ENCODE peak calls at places on chromosomes 12 and 14, in nine cellular contexts. One of them, this sample, is unnamed.
A peak's percentile ranks its signal among the peaks of the same experiment; 100 is the strongest.

GRCh38 chr14:92105845-92106094 is 612 bp downstream of the ATXN3 start:
- DNase-seq in iPS DF 6.9: no peak
- DNase-seq in tibial nerve: peak; percentile 35
- DNase-seq in OCI-LY7: peak; percentile 43
- DNase-seq in left ventricle myocardium inferior: peak; percentile 63
- DNase-seq in CD8-positive, alpha-beta T cell: no peak
- DNase-seq in left lung: no peak
- DNase-seq in ascending aorta: no peak
- DNase-seq in K562: peak; percentile 33
- DNase-seq in this sample: no peak

GRCh38 chr12:89935850-89936249 is 227.2 kb upstream of the ATP2B1 start:
- DNase-seq in iPS DF 6.9: no peak
- DNase-seq in tibial nerve: no peak
- DNase-seq in OCI-LY7: no peak
- DNase-seq in left ventricle myocardium inferior: no peak
- DNase-seq in CD8-positive, alpha-beta T cell: no peak
- DNase-seq in left lung: no peak
- DNase-seq in ascending aorta: no peak
- DNase-seq in K562: no peak
- DNase-seq in this sample: no peak

GRCh38 chr12:122125452-122126341 is 47.1 kb downstream of the MLXIP start:
- DNase-seq in iPS DF 6.9: no peak
- DNase-seq in tibial nerve: no peak
- DNase-seq in OCI-LY7: no peak
- DNase-seq in left ventricle myocardium inferior: no peak
- DNase-seq in CD8-positive, alpha-beta T cell: no peak
- DNase-seq in left lung: peak; percentile 58
- DNase-seq in ascending aorta: no peak
- DNase-seq in K562: no peak
- DNase-seq in this sample: no peak

GRCh38 chr12:83114042-83114441 is 427.3 kb downstream of the TMTC2 start:
- DNase-seq in iPS DF 6.9: no peak
- DNase-seq in tibial nerve: no peak
- DNase-seq in OCI-LY7: no peak
- DNase-seq in left ventricle myocardium inferior: no peak
- DNase-seq in CD8-positive, alpha-beta T cell: no peak
- DNase-seq in left lung: no peak
- DNase-seq in ascending aorta: no peak
- DNase-seq in K562: no peak
- DNase-seq in this sample: no peak

GRCh38 chr14:68702105-68702504 is 90.8 kb downstream of the ZFP36L1 start:
- DNase-seq in iPS DF 6.9: no peak
- DNase-seq in tibial nerve: no peak
- DNase-seq in OCI-LY7: no peak
- DNase-seq in left ventricle myocardium inferior: no peak
- DNase-seq in CD8-positive, alpha-beta T cell: no peak
- DNase-seq in left lung: no peak
- DNase-seq in ascending aorta: no peak
- DNase-seq in K562: no peak
- DNase-seq in this sample: no peak

GRCh38 chr12:116894913-116895312 is 13.7 kb upstream of the HRK start:
- DNase-seq in iPS DF 6.9: no peak
- DNase-seq in tibial nerve: no peak
- DNase-seq in OCI-LY7: no peak
- DNase-seq in left ventricle myocardium inferior: no peak
- DNase-seq in CD8-positive, alpha-beta T cell: no peak
- DNase-seq in left lung: no peak
- DNase-seq in ascending aorta: no peak
- DNase-seq in K562: no peak
- DNase-seq in this sample: no peak

GRCh38 chr14:35435177-35435576 is 30.6 kb upstream of the NFKBIA start:
- DNase-seq in iPS DF 6.9: no peak
- DNase-seq in tibial nerve: no peak
- DNase-seq in OCI-LY7: no peak
- DNase-seq in left ventricle myocardium inferior: no peak
- DNase-seq in CD8-positive, alpha-beta T cell: no peak
- DNase-seq in left lung: no peak
- DNase-seq in ascending aorta: no peak
- DNase-seq in K562: peak; percentile 33
- DNase-seq in this sample: no peak

GRCh38 chr12:37733856-37734255 is 582.7 kb upstream of the ALG10B start:
- DNase-seq in iPS DF 6.9: no peak
- DNase-seq in tibial nerve: no peak
- DNase-seq in OCI-LY7: no peak
- DNase-seq in left ventricle myocardium inferior: no peak
- DNase-seq in CD8-positive, alpha-beta T cell: no peak
- DNase-seq in left lung: no peak
- DNase-seq in ascending aorta: no peak
- DNase-seq in K562: no peak
- DNase-seq in this sample: no peak

GRCh38 chr12:53653595-53653994 is 22.3 kb downstream of the ATP5MC2 start:
- DNase-seq in iPS DF 6.9: no peak
- DNase-seq in tibial nerve: no peak
- DNase-seq in OCI-LY7: no peak
- DNase-seq in left ventricle myocardium inferior: no peak
- DNase-seq in CD8-positive, alpha-beta T cell: no peak
- DNase-seq in left lung: no peak
- DNase-seq in ascending aorta: no peak
- DNase-seq in K562: no peak
- DNase-seq in this sample: no peak

GRCh38 chr12:4271433-4272013 is 2.0 kb upstream of the CCND2 start:
- DNase-seq in iPS DF 6.9: no peak
- DNase-seq in tibial nerve: no peak
- DNase-seq in OCI-LY7: no peak
- DNase-seq in left ventricle myocardium inferior: no peak
- DNase-seq in CD8-positive, alpha-beta T cell: no peak
- DNase-seq in left lung: no peak
- DNase-seq in ascending aorta: no peak
- DNase-seq in K562: no peak
- DNase-seq in this sample: no peak

GRCh38 chr12:129310346-129310745 is 457.1 kb downstream of the GLT1D1 start:
- DNase-seq in iPS DF 6.9: no peak
- DNase-seq in tibial nerve: no peak
- DNase-seq in OCI-LY7: no peak
- DNase-seq in left ventricle myocardium inferior: no peak
- DNase-seq in CD8-positive, alpha-beta T cell: no peak
- DNase-seq in left lung: no peak
- DNase-seq in ascending aorta: no peak
- DNase-seq in K562: no peak
- DNase-seq in this sample: no peak

GRCh38 chr14:92173668-92174067 is 51.9 kb downstream of the CPSF2 start:
- DNase-seq in iPS DF 6.9: no peak
- DNase-seq in tibial nerve: no peak
- DNase-seq in OCI-LY7: no peak
- DNase-seq in left ventricle myocardium inferior: no peak
- DNase-seq in CD8-positive, alpha-beta T cell: no peak
- DNase-seq in left lung: no peak
- DNase-seq in ascending aorta: no peak
- DNase-seq in K562: no peak
- DNase-seq in this sample: no peak

GRCh38 chr14:64440494-64440893 is 24.8 kb upstream of the AKAP5 start:
- DNase-seq in iPS DF 6.9: no peak
- DNase-seq in tibial nerve: no peak
- DNase-seq in OCI-LY7: no peak
- DNase-seq in left ventricle myocardium inferior: no peak
- DNase-seq in CD8-positive, alpha-beta T cell: no peak
- DNase-seq in left lung: no peak
- DNase-seq in ascending aorta: no peak
- DNase-seq in K562: no peak
- DNase-seq in this sample: no peak

GRCh38 chr12:34394211-34395055 is 372.1 kb downstream of the ALG10 start:
- DNase-seq in iPS DF 6.9: no peak
- DNase-seq in tibial nerve: peak; percentile 10
- DNase-seq in OCI-LY7: no peak
- DNase-seq in left ventricle myocardium inferior: peak; percentile 6
- DNase-seq in CD8-positive, alpha-beta T cell: no peak
- DNase-seq in left lung: peak; percentile 69
- DNase-seq in ascending aorta: peak; percentile 5
- DNase-seq in K562: no peak
- DNase-seq in this sample: peak; percentile 38

GRCh38 chr14:100523536-100524025 is 63.6 kb downstream of the BEGAIN start:
- DNase-seq in iPS DF 6.9: no peak
- DNase-seq in tibial nerve: no peak
- DNase-seq in OCI-LY7: no peak
- DNase-seq in left ventricle myocardium inferior: peak; percentile 4
- DNase-seq in CD8-positive, alpha-beta T cell: no peak
- DNase-seq in left lung: peak; percentile 50
- DNase-seq in ascending aorta: no peak
- DNase-seq in K562: no peak
- DNase-seq in this sample: no peak

GRCh38 chr12:29439506-29439905 is 58.0 kb downstream of the OVCH1 start:
- DNase-seq in iPS DF 6.9: no peak
- DNase-seq in tibial nerve: no peak
- DNase-seq in OCI-LY7: no peak
- DNase-seq in left ventricle myocardium inferior: no peak
- DNase-seq in CD8-positive, alpha-beta T cell: no peak
- DNase-seq in left lung: no peak
- DNase-seq in ascending aorta: no peak
- DNase-seq in K562: no peak
- DNase-seq in this sample: no peak

GRCh38 chr14:106372870-106373657 is 846.7 kb downstream of the TMEM121 start:
- DNase-seq in iPS DF 6.9: no peak
- DNase-seq in tibial nerve: no peak
- DNase-seq in OCI-LY7: peak; percentile 86
- DNase-seq in left ventricle myocardium inferior: peak; percentile 21
- DNase-seq in CD8-positive, alpha-beta T cell: peak; percentile 63
- DNase-seq in left lung: peak; percentile 94
- DNase-seq in ascending aorta: no peak
- DNase-seq in K562: peak; percentile 75
- DNase-seq in this sample: peak; percentile 76
- H3K9me3 ChIP-seq in iPS DF 6.9: peaks cover 5% of the 10 kb centered on the region
- H3K9me3 ChIP-seq in tibial nerve: no peaks in the 10 kb centered on the region
- H3K9me3 ChIP-seq in OCI-LY7: no peaks in the 10 kb centered on the region
- H3K9me3 ChIP-seq in left ventricle myocardium inferior: no peaks in the 10 kb centered on the region
- H3K9me3 ChIP-seq in CD8-positive, alpha-beta T cell: no peaks in the 10 kb centered on the region
- H3K9me3 ChIP-seq in left lung: no peaks in the 10 kb centered on the region
- H3K9me3 ChIP-seq in ascending aorta: no peaks in the 10 kb centered on the region
- H3K9me3 ChIP-seq in K562: no peaks in the 10 kb centered on the region
- H3K9me3 ChIP-seq in this sample: no peaks in the 10 kb centered on the region

GRCh38 chr14:19917243-19917642 is 3.2 kb upstream of the OR4K5 start:
- DNase-seq in iPS DF 6.9: no peak
- DNase-seq in tibial nerve: no peak
- DNase-seq in OCI-LY7: no peak
- DNase-seq in left ventricle myocardium inferior: no peak
- DNase-seq in CD8-positive, alpha-beta T cell: no peak
- DNase-seq in left lung: no peak
- DNase-seq in ascending aorta: no peak
- DNase-seq in K562: no peak
- DNase-seq in this sample: no peak

GRCh38 chr14:19917955-19918518 is 2.4 kb upstream of the OR4K5 start:
- DNase-seq in iPS DF 6.9: no peak
- DNase-seq in tibial nerve: no peak
- DNase-seq in OCI-LY7: no peak
- DNase-seq in left ventricle myocardium inferior: no peak
- DNase-seq in CD8-positive, alpha-beta T cell: no peak
- DNase-seq in left lung: no peak
- DNase-seq in ascending aorta: no peak
- DNase-seq in K562: no peak
- DNase-seq in this sample: no peak

GRCh38 chr14:19920021-19920657 is at the start of gene OR4K5:
- DNase-seq in iPS DF 6.9: no peak
- DNase-seq in tibial nerve: no peak
- DNase-seq in OCI-LY7: no peak
- DNase-seq in left ventricle myocardium inferior: no peak
- DNase-seq in CD8-positive, alpha-beta T cell: no peak
- DNase-seq in left lung: no peak
- DNase-seq in ascending aorta: no peak
- DNase-seq in K562: peak; percentile 14
- DNase-seq in this sample: no peak

GRCh38 chr14:19918553-19919264 is 1.7 kb upstream of the OR4K5 start:
- DNase-seq in iPS DF 6.9: no peak
- DNase-seq in tibial nerve: no peak
- DNase-seq in OCI-LY7: no peak
- DNase-seq in left ventricle myocardium inferior: no peak
- DNase-seq in CD8-positive, alpha-beta T cell: no peak
- DNase-seq in left lung: no peak
- DNase-seq in ascending aorta: no peak
- DNase-seq in K562: no peak
- DNase-seq in this sample: no peak
- H3K9me3 ChIP-seq in iPS DF 6.9: peaks cover 26% of the 10 kb centered on the region
- H3K9me3 ChIP-seq in tibial nerve: no peaks in the 10 kb centered on the region
- H3K9me3 ChIP-seq in OCI-LY7: no peaks in the 10 kb centered on the region
- H3K9me3 ChIP-seq in left ventricle myocardium inferior: peaks cover 8% of the 10 kb centered on the region
- H3K9me3 ChIP-seq in CD8-positive, alpha-beta T cell: no peaks in the 10 kb centered on the region
- H3K9me3 ChIP-seq in left lung: no peaks in the 10 kb centered on the region
- H3K9me3 ChIP-seq in ascending aorta: no peaks in the 10 kb centered on the region
- H3K9me3 ChIP-seq in K562: no peaks in the 10 kb centered on the region
- H3K9me3 ChIP-seq in this sample: no peaks in the 10 kb centered on the region

GRCh38 chr14:23708343-23708742 is 72.2 kb downstream of the DHRS2 start:
- DNase-seq in iPS DF 6.9: no peak
- DNase-seq in tibial nerve: no peak
- DNase-seq in OCI-LY7: no peak
- DNase-seq in left ventricle myocardium inferior: no peak
- DNase-seq in CD8-positive, alpha-beta T cell: no peak
- DNase-seq in left lung: no peak
- DNase-seq in ascending aorta: no peak
- DNase-seq in K562: peak; percentile 2
- DNase-seq in this sample: no peak

GRCh38 chr14:23704890-23705289 is 68.7 kb downstream of the DHRS2 start:
- DNase-seq in iPS DF 6.9: no peak
- DNase-seq in tibial nerve: no peak
- DNase-seq in OCI-LY7: peak; percentile 58
- DNase-seq in left ventricle myocardium inferior: no peak
- DNase-seq in CD8-positive, alpha-beta T cell: no peak
- DNase-seq in left lung: no peak
- DNase-seq in ascending aorta: no peak
- DNase-seq in K562: no peak
- DNase-seq in this sample: no peak

GRCh38 chr14:23707415-23707814 is 71.3 kb downstream of the DHRS2 start:
- DNase-seq in iPS DF 6.9: no peak
- DNase-seq in tibial nerve: no peak
- DNase-seq in OCI-LY7: no peak
- DNase-seq in left ventricle myocardium inferior: no peak
- DNase-seq in CD8-positive, alpha-beta T cell: no peak
- DNase-seq in left lung: no peak
- DNase-seq in ascending aorta: no peak
- DNase-seq in K562: no peak
- DNase-seq in this sample: no peak

GRCh38 chr14:23697689-23698088 is 61.5 kb downstream of the DHRS2 start:
- DNase-seq in iPS DF 6.9: no peak
- DNase-seq in tibial nerve: no peak
- DNase-seq in OCI-LY7: no peak
- DNase-seq in left ventricle myocardium inferior: no peak
- DNase-seq in CD8-positive, alpha-beta T cell: no peak
- DNase-seq in left lung: no peak
- DNase-seq in ascending aorta: no peak
- DNase-seq in K562: no peak
- DNase-seq in this sample: no peak

GRCh38 chr14:23703027-23703426 is 66.9 kb downstream of the DHRS2 start:
- DNase-seq in iPS DF 6.9: no peak
- DNase-seq in tibial nerve: no peak
- DNase-seq in OCI-LY7: no peak
- DNase-seq in left ventricle myocardium inferior: no peak
- DNase-seq in CD8-positive, alpha-beta T cell: no peak
- DNase-seq in left lung: no peak
- DNase-seq in ascending aorta: no peak
- DNase-seq in K562: no peak
- DNase-seq in this sample: no peak
- H3K9me3 ChIP-seq in iPS DF 6.9: peaks cover 2% of the 10 kb centered on the region
- H3K9me3 ChIP-seq in tibial nerve: no peaks in the 10 kb centered on the region
- H3K9me3 ChIP-seq in OCI-LY7: peaks cover 20% of the 10 kb centered on the region
- H3K9me3 ChIP-seq in left ventricle myocardium inferior: peaks cover 26% of the 10 kb centered on the region
- H3K9me3 ChIP-seq in CD8-positive, alpha-beta T cell: no peaks in the 10 kb centered on the region
- H3K9me3 ChIP-seq in left lung: no peaks in the 10 kb centered on the region
- H3K9me3 ChIP-seq in ascending aorta: no peaks in the 10 kb centered on the region
- H3K9me3 ChIP-seq in K562: no peaks in the 10 kb centered on the region
- H3K9me3 ChIP-seq in this sample: peaks cover 3% of the 10 kb centered on the region

GRCh38 chr12:1391722-1392121 is 202.7 kb downstream of the FBXL14 start:
- DNase-seq in iPS DF 6.9: peak; percentile 25
- DNase-seq in tibial nerve: no peak
- DNase-seq in OCI-LY7: no peak
- DNase-seq in left ventricle myocardium inferior: no peak
- DNase-seq in CD8-positive, alpha-beta T cell: no peak
- DNase-seq in left lung: no peak
- DNase-seq in ascending aorta: no peak
- DNase-seq in K562: no peak
- DNase-seq in this sample: no peak
- H3K9me3 ChIP-seq in iPS DF 6.9: peaks cover 9% of the 10 kb centered on the region
- H3K9me3 ChIP-seq in tibial nerve: peaks cover 14% of the 10 kb centered on the region
- H3K9me3 ChIP-seq in OCI-LY7: no peaks in the 10 kb centered on the region
- H3K9me3 ChIP-seq in left ventricle myocardium inferior: peaks cover 14% of the 10 kb centered on the region
- H3K9me3 ChIP-seq in CD8-positive, alpha-beta T cell: no peaks in the 10 kb centered on the region
- H3K9me3 ChIP-seq in left lung: no peaks in the 10 kb centered on the region
- H3K9me3 ChIP-seq in ascending aorta: no peaks in the 10 kb centered on the region
- H3K9me3 ChIP-seq in K562: no peaks in the 10 kb centered on the region
- H3K9me3 ChIP-seq in this sample: no peaks in the 10 kb centered on the region